ENCODE peak calls at places on chromosomes 1 and 21, in six cellular contexts. X, Q, E, L, J and T are unnamed samples.

GRCh38 chr1:226954337-226954736 is 14.2 kb downstream of the COQ8A start:
- DNase-seq in E (no peak), Q (no peak), X (no peak), J (no peak), L (no peak), T (peak; percentile 14)

GRCh38 chr1:178581351-178581951 is 68.5 kb downstream of the TEX35 start:
- DNase-seq in J (peak; percentile 77), Q (no peak), E (no peak), L (no peak), X (no peak), T (no peak)

GRCh38 chr1:221758455-221758854 is 16.6 kb upstream of the DUSP10 start:
- DNase-seq in X (no peak), E (no peak), J (no peak), L (no peak), Q (no peak), T (no peak)

GRCh38 chr1:53025034-53025777 is 36.8 kb upstream of the PODN start:
- DNase-seq in L (peak; percentile 81), J (no peak), E (peak; percentile 57), X (no peak), Q (no peak), T (peak; percentile 34)

GRCh38 chr1:152344463-152344862 is 15.3 kb downstream of the FLG2 start:
- DNase-seq in L (no peak), E (no peak), X (no peak), Q (no peak), J (no peak), T (no peak)

GRCh38 chr1:110069302-110070281 is 880 bp downstream of the ALX3 start:
- DNase-seq in L (no peak), Q (no peak), E (no peak), J (peak; percentile 54), X (no peak), T (no peak)

GRCh38 chr1:40703316-40703715 is 11.8 kb downstream of the NFYC start:
- DNase-seq in E (no peak), X (no peak), L (peak; percentile 80), Q (no peak), J (no peak), T (no peak)

GRCh38 chr1:235270625-235271024 is 57.4 kb downstream of the ARID4B start:
- DNase-seq in X (no peak), J (no peak), E (no peak), Q (no peak), L (no peak), T (no peak)

GRCh38 chr1:192929606-192930005 is 120.8 kb downstream of the RGS2 start:
- DNase-seq in L (no peak), X (no peak), Q (no peak), J (no peak), E (no peak), T (no peak)

GRCh38 chr1:161168906-161169305 is 2.7 kb downstream of the PPOX start:
- DNase-seq in Q (no peak), J (no peak), L (no peak), X (no peak), E (no peak), T (no peak)

GRCh38 chr21:34770581-34770980 is 101.8 kb downstream of the CLIC6 start:
- DNase-seq in L (no peak), X (no peak), E (no peak), Q (no peak), J (no peak), T (no peak)

GRCh38 chr21:31293986-31294385 is 50.1 kb downstream of the TIAM1 start:
- DNase-seq in L (peak; percentile 95), J (no peak), E (no peak), Q (no peak), X (no peak), T (no peak)

GRCh38 chr1:36223373-36223995 is 759 bp upstream of the THRAP3 start:
- DNase-seq in X (no peak), Q (peak; percentile 40), L (peak; percentile 74), J (no peak), E (no peak), T (no peak)

GRCh38 chr1:109559995-109560394 is 11.6 kb downstream of the GNAI3 start:
- DNase-seq in J (no peak), E (no peak), X (no peak), L (no peak), Q (no peak), T (no peak)

GRCh38 chr1:8663090-8663802 is 154.2 kb downstream of the RERE start:
- DNase-seq in E (no peak), J (no peak), Q (no peak), X (no peak), L (peak; percentile 30), T (no peak)

GRCh38 chr1:173405758-173406344 is 71.3 kb upstream of the PRDX6 start:
- DNase-seq in J (no peak), E (no peak), Q (no peak), L (peak; percentile 50), X (no peak), T (no peak)

GRCh38 chr1:55195523-55196233 is 19.5 kb downstream of the USP24 start:
- DNase-seq in X (no peak), J (no peak), E (no peak), Q (no peak), L (peak; percentile 83), T (no peak)

GRCh38 chr1:117093870-117094621 is 27.5 kb downstream of the TRIM45 start:
- DNase-seq in X (peak; percentile 11), J (peak; percentile 16), L (peak; percentile 75), Q (peak; percentile 31), E (no peak), T (no peak)

GRCh38 chr1:177163844-177164379 is 600 bp downstream of the ASTN1 start:
- DNase-seq in E (no peak), J (peak; percentile 20), Q (no peak), L (no peak), X (no peak), T (no peak)

GRCh38 chr1:158458263-158458662 is 3.4 kb upstream of the OR10K1 start:
- DNase-seq in E (no peak), J (no peak), L (no peak), Q (no peak), X (no peak), T (no peak)

GRCh38 chr1:176617881-176618280 is 154.9 kb downstream of the PAPPA2 start:
- DNase-seq in J (no peak), E (no peak), X (no peak), L (peak; percentile 7), Q (no peak), T (no peak)